ENCODE peak calls at places on chromosomes 7 and 10, in six cellular contexts. K is central memory CD4-positive, alpha-beta T cell; N is endothelial cell; J is ovary; Q is activated naive CD4-positive, alpha-beta T cell treated with anti-CD3 and anti-CD28 coated beads, Interleukin-2, amount 10 ng/mL, durations not matched to agents 7 days and 5 days; Y is nephron progenitor cell. A is an unnamed sample.

GRCh38 chr10:89518108-89518507 is 17.3 kb downstream of the SLC16A12 start:
- DNase-seq in K (no peak), N (no peak), J (no peak), Q (no peak), Y (no peak), A (no peak)

GRCh38 chr10:103736044-103736443 is 119.3 kb downstream of the SH3PXD2A start:
- DNase-seq in K (no peak), N (no peak), J (no peak), Q (no peak), Y (no peak), A (peak; percentile 61)

GRCh38 chr10:49222170-49222569 is 34.0 kb upstream of the TMEM273 start:
- DNase-seq in K (no peak), N (no peak), J (no peak), Q (no peak), Y (no peak), A (no peak)

GRCh38 chr7:45402480-45403218 is 171.5 kb upstream of the ADCY1 start:
- DNase-seq in K (no peak), N (no peak), J (no peak), Q (no peak), Y (no peak), A (no peak)

GRCh38 chr7:121005996-121006565 is 17.6 kb downstream of the CPED1 start:
- DNase-seq in K (no peak), N (no peak), J (no peak), Q (no peak), Y (no peak), A (no peak)

GRCh38 chr10:43452356-43452914 is 15.5 kb downstream of the ZNF487 start:
- DNase-seq in K (no peak), N (no peak), J (no peak), Q (no peak), Y (no peak), A (no peak)

GRCh38 chr7:87105401-87105800 is 45.9 kb upstream of the ELAPOR2 start:
- DNase-seq in K (no peak), N (no peak), J (no peak), Q (no peak), Y (no peak), A (no peak)

GRCh38 chr10:100816671-100817070 is 71.3 kb downstream of the PAX2 start:
- DNase-seq in K (no peak), N (peak; percentile 42), J (no peak), Q (no peak), Y (no peak), A (no peak)

GRCh38 chr7:152025937-152026890 is 740 bp downstream of the GALNT11 start:
- DNase-seq in K (no peak), N (no peak), J (no peak), Q (no peak), Y (no peak), A (no peak)

GRCh38 chr7:41996381-41997035 is 240.5 kb downstream of the GLI3 start:
- DNase-seq in K (no peak), N (no peak), J (no peak), Q (no peak), Y (no peak), A (no peak)

GRCh38 chr10:76874896-76875295 is 762.7 kb downstream of the KCNMA1 start:
- DNase-seq in K (no peak), N (no peak), J (no peak), Q (no peak), Y (no peak), A (no peak)

GRCh38 chr10:120819366-120819765 is 31.8 kb upstream of the WDR11 start:
- DNase-seq in K (no peak), N (no peak), J (no peak), Q (no peak), Y (no peak), A (no peak)

GRCh38 chr7:101575168-101575567 is 53.9 kb downstream of the MYL10 start:
- DNase-seq in K (no peak), N (no peak), J (no peak), Q (no peak), Y (no peak), A (no peak)

GRCh38 chr10:80539421-80539999 is 1.8 kb downstream of the SH2D4B start:
- DNase-seq in K (no peak), N (no peak), J (no peak), Q (no peak), Y (no peak), A (peak; percentile 46)

GRCh38 chr10:43735907-43736306 is 87.2 kb upstream of the ZNF32 start:
- DNase-seq in K (no peak), N (no peak), J (no peak), Q (no peak), Y (no peak), A (no peak)

GRCh38 chr10:28087675-28088351 is 88.9 kb upstream of the ODAD2 start:
- DNase-seq in K (no peak), N (no peak), J (no peak), Q (no peak), Y (no peak), A (no peak)

GRCh38 chr7:44326261-44327125 is 1.1 kb upstream of the CAMK2B start:
- DNase-seq in K (no peak), N (no peak), J (no peak), Q (no peak), Y (no peak), A (no peak)

GRCh38 chr7:148699772-148700629 is 1.3 kb downstream of the CUL1 start:
- DNase-seq in K (no peak), N (no peak), J (no peak), Q (no peak), Y (no peak), A (no peak)

GRCh38 chr10:78914502-78915330 is 154.1 kb upstream of the ZMIZ1 start:
- DNase-seq in K (no peak), N (no peak), J (peak; percentile 35), Q (no peak), Y (no peak), A (peak; percentile 60)